ENCODE peak calls at places on chromosome 2, in four cellular contexts. G is brain microvascular endothelial cell, I is hepatocyte, A is mesenchymal stem cell. P is an unnamed sample.

GRCh38 chr2:119366161-119366648 is 429 bp downstream of the C2orf76 start:
- DNase-seq in G (peak), I (peak), A (peak), P (no peak)

GRCh38 chr2:43414586-43415125 is 181.2 kb downstream of the THADA start:
- DNase-seq in G (no peak), I (no peak), A (no peak), P (no peak)

GRCh38 chr2:230153390-230153976 is 66.3 kb downstream of the SP110 start:
- DNase-seq in G (no peak), I (peak), A (peak), P (no peak)

GRCh38 chr2:28401411-28401810 is 8.8 kb downstream of the FOSL2 start:
- DNase-seq in G (no peak), I (no peak), A (no peak), P (no peak)

GRCh38 chr2:55581435-55581834 is 36.0 kb downstream of the PPP4R3B start:
- DNase-seq in G (no peak), I (no peak), A (peak), P (no peak)

GRCh38 chr2:39140322-39140847 is 19.5 kb upstream of the SOS1 start:
- DNase-seq in G (no peak), I (no peak), A (no peak), P (no peak)

GRCh38 chr2:153595939-153596338 is 117.4 kb upstream of the RPRM start:
- DNase-seq in G (no peak), I (no peak), A (no peak), P (peak)

GRCh38 chr2:10305254-10305635 is 2.5 kb downstream of the HPCAL1 start:
- DNase-seq in G (no peak), I (no peak), A (peak), P (no peak)

GRCh38 chr2:176639016-176639343 is 369.7 kb downstream of the MTX2 start:
- DNase-seq in G (no peak), I (no peak), A (no peak), P (no peak)

GRCh38 chr2:216819055-216819454 is 40.8 kb downstream of the TNP1 start:
- DNase-seq in G (no peak), I (no peak), A (no peak), P (no peak)

GRCh38 chr2:60469918-60470317 is 83.5 kb downstream of the BCL11A start:
- DNase-seq in G (no peak), I (no peak), A (no peak), P (no peak)

DNA sequence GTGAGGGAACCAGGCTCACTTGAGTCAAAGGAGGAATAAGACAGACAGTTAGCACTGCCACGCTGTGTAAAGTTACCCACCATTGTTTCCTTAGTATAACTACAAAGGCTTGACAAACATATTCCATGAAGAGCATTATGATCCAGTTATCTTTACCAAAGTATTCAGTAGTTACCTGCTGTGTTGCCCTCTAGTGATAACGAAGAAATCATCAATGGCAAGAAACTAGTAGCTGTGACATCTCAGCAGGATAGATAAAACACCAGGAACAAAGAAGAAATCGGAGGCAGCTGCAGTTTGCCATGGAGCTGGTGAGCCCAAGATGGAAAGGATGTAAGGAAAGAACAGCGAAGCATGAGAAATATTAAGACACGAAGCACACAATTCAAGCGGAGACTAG is 215.3 kb upstream of the FSHR start:
- DNase-seq in G (no peak), I (no peak), A (no peak), P (no peak)
- H3K4me3 ChIP-seq in G (no peak), I (no peak), A (no peak), P (no peak)

GRCh38 chr2:64090264-64090663 is 54.0 kb downstream of the PELI1 start:
- DNase-seq in G (no peak), I (no peak), A (no peak), P (no peak)
- H3K4me3 ChIP-seq in G (no peak), I (no peak), A (no peak), P (no peak)

DNA sequence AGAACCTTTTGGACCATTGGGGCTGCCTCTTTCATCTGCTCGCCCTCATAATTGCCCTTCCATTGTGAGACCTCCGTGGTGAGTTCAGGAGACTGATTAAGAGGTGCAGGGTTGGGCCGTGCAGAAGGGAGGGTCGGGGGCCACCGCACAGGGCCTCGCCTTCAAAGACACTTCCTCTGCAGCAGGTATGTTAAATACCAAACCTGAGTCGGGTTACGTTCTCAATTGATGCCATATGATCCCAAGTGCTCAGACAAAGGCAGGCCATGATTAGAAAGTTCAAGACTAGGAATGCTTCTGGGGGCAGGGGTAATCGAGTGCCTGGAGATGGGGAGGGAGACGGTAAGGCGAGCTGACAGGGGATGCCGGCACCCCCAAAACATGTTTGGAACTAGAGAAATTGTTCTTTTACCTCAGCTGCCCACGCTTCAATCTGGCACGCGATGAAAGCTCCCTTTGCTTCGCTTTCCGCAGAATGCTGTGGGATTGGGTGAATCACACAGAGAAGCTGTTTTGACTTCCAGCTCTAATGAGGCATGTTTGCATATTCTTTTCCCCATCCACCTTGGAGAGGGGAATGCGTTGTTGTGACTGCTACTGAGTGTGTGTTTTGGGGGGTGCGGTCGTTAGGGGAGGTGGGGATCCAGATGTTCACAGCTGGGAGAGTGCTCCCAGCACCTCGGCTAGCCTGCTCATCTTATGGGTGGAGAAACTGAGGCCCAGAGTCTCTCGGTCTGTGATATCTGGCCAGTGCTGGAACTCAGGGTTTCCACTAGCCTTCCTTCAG is 309.1 kb downstream of the MYCN start:
- DNase-seq in G (no peak), I (no peak), A (no peak), P (no peak)
- H3K4me3 ChIP-seq in G (no peak), I (no peak), A (no peak), P (no peak)

DNA sequence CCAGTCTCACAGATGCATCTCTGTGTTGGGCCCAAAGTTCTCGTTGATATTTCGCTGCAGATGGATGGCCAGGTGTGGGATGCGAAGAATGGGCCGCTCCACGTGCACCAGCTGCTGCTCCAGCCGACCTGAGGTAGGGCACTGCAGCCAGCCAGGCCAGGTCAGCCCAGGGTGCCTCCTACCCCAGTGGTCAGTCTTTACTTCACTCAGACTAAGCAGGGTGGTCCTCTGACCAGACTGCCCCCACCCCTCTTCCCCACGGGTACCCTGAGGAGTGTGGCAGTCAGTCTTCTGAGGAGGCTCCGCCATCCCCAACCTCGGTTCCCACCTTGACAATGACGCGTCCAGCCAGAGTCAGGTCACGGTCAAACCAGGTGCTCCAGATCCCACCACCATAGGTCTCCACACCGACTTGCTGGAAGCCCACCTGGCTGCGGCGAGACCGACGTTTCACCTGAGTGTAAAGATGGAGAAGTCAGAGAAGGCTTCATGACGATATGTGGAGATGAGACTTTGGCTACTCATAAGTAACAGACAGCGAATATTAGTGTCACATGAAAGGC is 1.7 kb downstream of the DNPEP start:
- DNase-seq in G (no peak), I (no peak), A (no peak), P (no peak)
- H3K4me3 ChIP-seq in G (no peak), I (no peak), A (peak), P (no peak)

GRCh38 chr2:85393836-85394235 is 16.3 kb downstream of the CAPG start:
- DNase-seq in G (no peak), I (no peak), A (no peak), P (no peak)
- H3K4me3 ChIP-seq in G (no peak), I (no peak), A (peak), P (no peak)

GRCh38 chr2:96953611-96954489 is 32.5 kb downstream of the FAM178B start:
- DNase-seq in G (no peak), I (no peak), A (no peak), P (no peak)
- H3K4me3 ChIP-seq in G (no peak), I (no peak), A (no peak), P (no peak)

GRCh38 chr2:101479328-101479727 is 4.4 kb upstream of the RFX8 start:
- DNase-seq in G (no peak), I (no peak), A (peak), P (peak)
- H3K4me3 ChIP-seq in G (no peak), I (no peak), A (no peak), P (no peak)

GRCh38 chr2:188383158-188383557 is 91.5 kb downstream of the GULP1 start:
- DNase-seq in G (no peak), I (no peak), A (peak), P (no peak)
- H3K4me3 ChIP-seq in G (no peak), I (no peak), A (peak), P (no peak)

P was measured in astrocyte of the cerebellum.